ENCODE peak calls at places on chromosome 22, in six cellular contexts. X is neuronal stem cell, B is H1, H is IMR-90, G is mesendoderm, T is mesenchymal stem cell. I is an unnamed sample.

GRCh38 chr22:33746501-33746928 is 173.8 kb downstream of the LARGE1 start:
- DNase-seq in X (no peak), B (no peak), H (no peak), G (no peak), T (no peak), I (no peak)

GRCh38 chr22:30556388-30556787 is 9.8 kb upstream of the SEC14L6 start:
- DNase-seq in X (no peak), B (no peak), H (no peak), G (no peak), T (no peak), I (no peak)

GRCh38 chr22:46042786-46043185 is 65.8 kb upstream of the WNT7B start:
- DNase-seq in X (no peak), B (no peak), H (peak), G (no peak), T (no peak), I (peak)

GRCh38 chr22:26806445-26807170 is 149.2 kb downstream of the MIAT start:
- DNase-seq in X (no peak), B (no peak), H (no peak), G (no peak), T (no peak), I (no peak)

GRCh38 chr22:37428649-37429586 is 1.6 kb upstream of the ELFN2 start:
- DNase-seq in X (peak), B (peak), H (peak), G (peak), T (peak), I (peak)

GRCh38 chr22:50739894-50740293 is 1.9 kb downstream of the ACR start:
- DNase-seq in X (no peak), B (no peak), H (no peak), G (no peak), T (no peak), I (no peak)

GRCh38 chr22:42296381-42296853 is 26.0 kb upstream of the TCF20 start:
- DNase-seq in X (no peak), B (no peak), H (no peak), G (no peak), T (no peak), I (no peak)

GRCh38 chr22:34851918-34852662 is 213.9 kb upstream of the ISX start:
- DNase-seq in X (no peak), B (no peak), H (no peak), G (peak), T (no peak), I (no peak)

GRCh38 chr22:42381152-42381551 is 51.1 kb downstream of the NFAM1 start:
- DNase-seq in X (no peak), B (no peak), H (no peak), G (no peak), T (no peak), I (no peak)

GRCh38 chr22:37157516-37158289 is 8.0 kb upstream of the IL2RB start:
- DNase-seq in X (no peak), B (no peak), H (peak), G (peak), T (no peak), I (no peak)

GRCh38 chr22:27296091-27296675 is 505.4 kb downstream of the MN1 start:
- DNase-seq in X (no peak), B (no peak), H (no peak), G (no peak), T (no peak), I (no peak)

DNA sequence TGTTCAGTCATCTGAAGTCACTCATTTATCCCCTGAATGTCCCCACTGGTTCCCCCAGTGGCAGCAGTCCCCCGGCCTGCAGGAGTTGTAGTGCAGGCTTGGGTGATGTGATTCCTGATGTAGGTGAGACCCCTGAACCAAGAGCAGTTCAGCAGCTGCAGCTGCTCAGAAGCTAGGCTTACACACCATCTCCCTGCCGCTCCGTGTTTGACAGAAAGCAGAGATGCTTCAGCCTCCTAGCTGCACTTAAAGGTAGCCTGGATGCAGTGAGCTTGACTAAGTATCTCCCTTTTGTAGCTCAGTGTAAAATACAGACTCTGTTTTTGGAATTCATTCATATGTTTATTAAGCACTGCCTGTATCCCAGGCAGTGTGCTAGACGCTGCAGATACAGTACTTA is 47.3 kb downstream of the C22orf31 start:
- DNase-seq in X (no peak), B (no peak), H (no peak), G (no peak), T (no peak), I (no peak)
- H2BK15ac ChIP-seq in X (no peak), B (no peak), H (no peak), G (no peak), T (no peak), I (no peak)

DNA sequence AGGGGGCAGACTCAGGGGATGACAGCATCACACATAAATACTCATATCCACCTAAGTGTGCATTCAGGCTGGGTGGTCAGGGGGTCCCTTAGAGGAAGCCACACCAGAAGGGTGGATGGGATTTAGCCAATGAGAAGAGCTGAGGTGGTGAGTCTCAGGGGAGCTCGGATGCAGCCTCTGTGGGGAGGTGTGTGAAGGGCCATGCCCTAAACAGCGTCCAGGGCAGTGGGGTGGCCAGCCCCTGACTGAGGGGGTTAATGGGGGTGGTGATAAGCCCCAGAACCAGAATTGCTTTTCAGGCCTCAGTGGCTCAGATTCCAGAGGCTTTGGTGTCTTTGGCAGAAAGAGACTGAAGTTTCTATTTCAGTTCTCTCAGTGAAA is 83.9 kb upstream of the CLDN5 start:
- DNase-seq in X (no peak), B (no peak), H (no peak), G (no peak), T (no peak), I (no peak)
- H2BK15ac ChIP-seq in X (no peak), B (no peak), H (no peak), G (no peak), T (no peak), I (no peak)

GRCh38 chr22:23532756-23533155 is 47.3 kb downstream of the IGLL1 start:
- DNase-seq in X (no peak), B (no peak), H (no peak), G (no peak), T (no peak), I (peak)

GRCh38 chr22:23533771-23534191 is 46.3 kb downstream of the IGLL1 start:
- DNase-seq in X (no peak), B (no peak), H (no peak), G (peak), T (no peak), I (peak)

GRCh38 chr22:23531966-23532735 is 47.9 kb downstream of the IGLL1 start:
- DNase-seq in X (no peak), B (no peak), H (no peak), G (no peak), T (no peak), I (peak)

GRCh38 chr22:23534201-23534850 is 45.8 kb downstream of the IGLL1 start:
- DNase-seq in X (no peak), B (no peak), H (no peak), G (peak), T (no peak), I (peak)

DNA sequence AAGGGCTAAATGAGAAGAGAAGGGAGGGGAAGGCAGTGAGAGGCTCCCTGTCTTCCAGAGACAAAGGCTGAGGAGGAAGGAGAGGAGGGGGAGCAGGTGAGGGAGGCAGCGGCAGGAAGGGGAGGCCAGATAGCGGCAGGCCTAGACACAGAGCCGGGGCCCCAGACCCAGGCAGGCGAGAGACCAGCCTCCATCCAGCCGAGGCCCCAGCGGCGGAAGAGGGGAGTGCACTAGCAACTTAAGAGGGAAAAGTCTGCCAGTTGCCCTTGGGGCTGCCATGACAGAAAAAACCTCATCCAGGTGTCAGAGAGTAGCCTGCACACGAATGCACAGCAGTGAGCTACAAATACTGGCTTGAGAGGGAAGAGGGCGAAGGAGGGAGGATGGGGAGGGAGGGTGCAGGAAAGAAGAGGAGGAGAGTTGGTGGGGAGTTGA is 46.7 kb downstream of the IGLL1 start:
- DNase-seq in X (peak), B (peak), H (peak), G (peak), T (peak), I (peak)
- H2BK15ac ChIP-seq in X (peak), B (peak), H (no peak), G (no peak), T (peak), I (no peak)

GRCh38 chr22:17788023-17788330 is 13.7 kb upstream of the BID start:
- DNase-seq in X (no peak), B (no peak), H (no peak), G (no peak), T (no peak), I (no peak)

GRCh38 chr22:17785185-17786184 is 11.2 kb upstream of the BID start:
- DNase-seq in X (no peak), B (peak), H (no peak), G (peak), T (peak), I (peak)

GRCh38 chr22:17788528-17789378 is 14.5 kb upstream of the BID start:
- DNase-seq in X (no peak), B (no peak), H (no peak), G (no peak), T (no peak), I (peak)

GRCh38 chr22:17786435-17787158 is 12.3 kb upstream of the BID start:
- DNase-seq in X (peak), B (no peak), H (no peak), G (peak), T (no peak), I (peak)

DNA sequence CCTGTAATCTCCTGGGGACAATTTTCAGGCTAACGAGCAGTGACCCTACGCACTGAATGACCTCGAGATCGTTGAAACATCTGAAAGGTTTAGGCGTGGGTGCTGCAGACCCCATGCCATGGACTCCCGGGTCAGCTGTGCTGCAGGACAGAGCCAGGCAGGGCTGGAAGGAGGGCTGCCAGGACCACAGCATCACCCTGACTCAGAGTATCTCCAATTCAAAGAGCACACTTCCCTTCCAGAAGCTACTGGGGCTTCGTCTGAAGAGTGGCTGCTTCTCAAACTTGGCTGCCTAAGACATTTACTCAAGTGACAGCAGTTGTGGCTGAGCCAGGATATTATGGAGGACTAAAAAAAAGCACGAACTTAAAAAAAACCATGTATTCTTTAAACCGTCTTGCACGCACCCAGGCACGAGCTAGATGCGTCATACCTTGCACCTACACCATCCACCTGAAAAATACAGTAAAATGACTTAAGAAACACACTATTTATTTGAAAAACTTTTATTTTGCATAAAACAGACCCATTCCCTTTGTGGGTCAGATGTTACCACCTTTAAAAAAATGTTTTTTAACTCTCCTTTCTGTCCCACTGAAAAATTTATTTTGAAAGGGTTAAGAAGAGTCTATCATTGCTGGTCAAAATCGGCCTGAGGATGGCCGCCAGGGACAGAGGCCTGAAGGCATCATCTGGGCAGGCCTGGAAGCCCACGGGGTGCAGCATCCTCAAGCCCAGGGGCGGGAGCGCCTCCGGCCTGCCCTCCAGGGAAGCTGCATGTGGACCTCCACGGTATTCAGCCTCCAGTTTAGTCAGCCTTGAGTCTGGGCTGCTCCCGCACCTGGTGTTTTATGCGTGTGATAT is 13.1 kb upstream of the BID start:
- DNase-seq in X (no peak), B (no peak), H (no peak), G (no peak), T (no peak), I (no peak)
- H2BK15ac ChIP-seq in X (no peak), B (no peak), H (no peak), G (no peak), T (no peak), I (no peak)

DNA sequence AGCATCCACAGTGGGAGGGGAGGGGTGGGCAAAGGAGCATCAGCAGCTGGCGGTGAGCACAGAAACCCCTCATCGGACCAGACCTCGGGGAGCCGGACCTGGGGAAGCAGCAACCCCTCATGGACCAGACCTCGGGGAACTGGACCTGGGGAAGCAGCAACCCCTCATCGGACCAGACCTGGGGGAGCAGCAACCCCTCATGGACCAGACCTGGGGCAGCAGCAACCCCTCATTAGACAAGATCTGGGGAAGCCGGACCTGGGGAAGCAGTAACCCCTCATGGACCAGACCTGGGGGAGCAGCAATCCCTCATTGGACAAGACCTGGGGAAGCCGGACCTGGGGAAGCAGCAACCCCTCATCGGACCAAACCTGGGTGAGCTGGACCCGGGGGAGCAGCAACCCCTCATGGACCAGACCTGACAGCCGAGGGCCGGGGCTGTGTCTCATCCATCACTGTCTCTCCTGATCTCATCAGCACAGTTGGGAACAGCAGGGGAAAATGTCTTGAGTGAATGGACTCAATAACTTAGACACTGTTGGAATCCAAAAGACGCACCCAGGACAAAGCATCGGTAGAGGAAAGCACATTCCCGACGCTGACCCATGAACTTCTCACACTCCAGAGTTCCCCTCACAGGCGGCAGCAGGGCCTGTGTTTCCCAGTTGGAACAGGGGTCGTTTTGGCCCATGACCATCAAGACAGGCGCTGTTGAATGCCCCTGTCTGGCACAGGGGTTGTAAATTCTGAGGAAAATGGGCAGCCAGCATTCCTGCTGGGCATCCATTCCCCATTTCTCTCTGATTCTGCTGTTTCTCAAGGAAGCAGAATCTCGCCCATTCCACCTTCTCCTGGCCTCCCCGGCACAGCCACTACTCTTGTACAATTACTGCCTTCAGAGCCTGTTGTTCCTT is 1494.6 kb downstream of the TBC1D22A start:
- DNase-seq in X (no peak), B (no peak), H (no peak), G (no peak), T (no peak), I (no peak)
- H2BK15ac ChIP-seq in X (no peak), B (no peak), H (no peak), G (no peak), T (no peak), I (no peak)

DNA sequence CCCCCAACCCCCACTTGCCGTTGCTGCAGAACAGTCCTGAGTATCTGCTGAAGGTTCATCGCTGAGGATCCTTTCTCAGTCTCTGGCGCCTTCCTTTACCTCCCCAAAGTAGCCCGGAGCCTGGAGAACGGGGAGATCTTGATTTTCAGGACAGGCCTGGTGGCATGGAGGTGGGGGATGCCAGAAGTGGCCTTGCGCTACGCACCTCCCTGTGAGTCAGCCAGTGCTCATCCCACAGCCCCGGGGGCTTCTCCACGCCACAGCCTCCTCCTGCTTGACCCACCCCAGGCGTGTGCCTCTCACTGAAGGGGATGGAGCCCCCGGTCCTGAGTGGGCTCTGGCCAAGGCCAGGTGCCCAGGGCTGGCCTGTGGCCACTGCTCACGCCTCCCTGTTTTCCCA is 339.6 kb downstream of the TBC1D22A start:
- DNase-seq in X (no peak), B (no peak), H (no peak), G (no peak), T (no peak), I (no peak)
- H2BK15ac ChIP-seq in X (no peak), B (no peak), H (no peak), G (no peak), T (no peak), I (no peak)